ENCODE peak calls at places on chromosomes 2 and 18, in five cellular contexts. D, F, V, E and U are unnamed samples.

GRCh38 chr2:71694501-71695234 is 241.3 kb downstream of the DYSF start:
- DNase-seq in E (no peak), F (peak; percentile 20), D (no peak), V (no peak), U (no peak)

GRCh38 chr18:70520867-70521266 is 232.0 kb downstream of the SOCS6 start:
- DNase-seq in F (no peak), D (no peak), V (no peak), E (no peak), U (no peak)

GRCh38 chr2:92072461-92073035 is 2798.7 kb upstream of the TEKT4 start:
- DNase-seq in V (peak; percentile 34), D (no peak), E (no peak), F (peak; percentile 27), U (no peak)

GRCh38 chr2:46825958-46826897 is 89.4 kb downstream of the MCFD2 start:
- DNase-seq in D (no peak), E (peak; percentile 68), F (no peak), V (no peak), U (peak; percentile 7)

GRCh38 chr2:105494683-105495425 is 96.0 kb upstream of the FHL2 start:
- DNase-seq in E (no peak), V (no peak), F (peak; percentile 81), D (no peak), U (peak; percentile 46)

GRCh38 chr2:134647607-134648256 is 71.1 kb downstream of the TMEM163 start:
- DNase-seq in D (no peak), E (no peak), F (no peak), V (no peak), U (no peak)

GRCh38 chr18:41732371-41732770 is 222.7 kb upstream of the PIK3C3 start:
- DNase-seq in V (no peak), F (no peak), E (no peak), D (no peak), U (no peak)

GRCh38 chr2:180125245-180125962 is 118.3 kb upstream of the CWC22 start:
- DNase-seq in D (peak; percentile 94), E (peak; percentile 95), V (peak; percentile 65), F (peak; percentile 59), U (peak; percentile 77)

GRCh38 chr2:229270551-229271410 is at the start of gene PID1:
- DNase-seq in D (peak; percentile 53), E (peak; percentile 42), V (no peak), F (peak; percentile 80), U (peak; percentile 54)

GRCh38 chr2:229269986-229270385 is 1.1 kb downstream of the PID1 start:
- DNase-seq in V (no peak), D (no peak), E (peak; percentile 9), F (no peak), U (no peak)

GRCh38 chr2:229265727-229266126 is 5.4 kb downstream of the PID1 start:
- DNase-seq in D (no peak), F (no peak), E (no peak), V (no peak), U (no peak)

GRCh38 chr2:229269146-229269545 is 1.9 kb downstream of the PID1 start:
- DNase-seq in D (no peak), V (no peak), E (no peak), F (no peak), U (no peak)

GRCh38 chr2:229268626-229269025 is 2.5 kb downstream of the PID1 start:
- DNase-seq in D (no peak), V (no peak), E (no peak), F (no peak), U (no peak)
- H3K4me3 ChIP-seq in D (no peak overlapping the region), V (no peak overlapping the region), E (no peak overlapping the region), F (no peak overlapping the region), U (no peak overlapping the region)

DNA sequence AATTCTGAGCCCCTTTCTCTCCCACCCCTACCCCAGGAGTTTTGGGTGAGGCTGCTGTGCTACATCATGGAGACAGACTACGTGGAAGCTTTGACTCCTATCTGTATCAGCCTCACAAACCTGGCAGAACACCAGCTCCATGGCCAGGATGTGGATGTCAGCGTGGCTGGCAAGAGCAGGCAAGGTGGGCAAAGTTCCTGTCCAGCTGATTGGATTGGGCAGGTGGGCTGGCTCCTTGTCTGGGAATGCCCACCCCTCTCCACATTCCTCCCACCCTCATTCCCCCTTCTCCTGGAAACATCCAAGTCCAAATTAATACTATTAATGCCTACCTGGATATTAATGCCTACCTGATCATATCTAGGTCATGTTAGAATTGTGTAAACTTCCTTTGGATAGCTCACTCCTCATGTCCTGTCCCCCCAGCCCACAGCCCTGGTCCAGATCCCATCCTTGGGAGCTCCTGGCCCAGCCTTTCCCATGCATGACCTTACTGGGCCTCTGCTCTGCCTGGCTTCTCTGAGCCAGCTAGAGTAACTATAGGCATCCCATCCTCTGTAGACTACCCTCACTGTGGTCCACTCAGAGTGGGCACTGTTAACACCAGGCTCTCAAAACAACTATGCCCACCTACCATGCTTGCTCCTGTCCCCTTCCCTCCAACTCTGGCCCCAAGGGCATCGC is 24.1 kb downstream of the MROH2A start:
- DNase-seq in F (peak; percentile 14), D (no peak), V (peak; percentile 10), E (no peak), U (peak; percentile 9)
- H3K4me3 ChIP-seq in F (no peak overlapping the region), D (no peak overlapping the region), V (no peak overlapping the region), E (no peak overlapping the region), U (no peak overlapping the region)

GRCh38 chr18:79547413-79548076 is 132.1 kb upstream of the CTDP1 start:
- DNase-seq in E (no peak), F (peak; percentile 66), D (no peak), V (no peak), U (no peak)

GRCh38 chr18:79545714-79546113 is 133.9 kb upstream of the CTDP1 start:
- DNase-seq in D (no peak), E (no peak), F (no peak), V (no peak), U (no peak)

GRCh38 chr18:79545255-79545654 is 134.3 kb upstream of the CTDP1 start:
- DNase-seq in D (no peak), E (no peak), V (no peak), F (no peak), U (no peak)

GRCh38 chr18:79548077-79548450 is 131.5 kb upstream of the CTDP1 start:
- DNase-seq in F (peak; percentile 53), V (no peak), E (no peak), D (no peak), U (no peak)

DNA sequence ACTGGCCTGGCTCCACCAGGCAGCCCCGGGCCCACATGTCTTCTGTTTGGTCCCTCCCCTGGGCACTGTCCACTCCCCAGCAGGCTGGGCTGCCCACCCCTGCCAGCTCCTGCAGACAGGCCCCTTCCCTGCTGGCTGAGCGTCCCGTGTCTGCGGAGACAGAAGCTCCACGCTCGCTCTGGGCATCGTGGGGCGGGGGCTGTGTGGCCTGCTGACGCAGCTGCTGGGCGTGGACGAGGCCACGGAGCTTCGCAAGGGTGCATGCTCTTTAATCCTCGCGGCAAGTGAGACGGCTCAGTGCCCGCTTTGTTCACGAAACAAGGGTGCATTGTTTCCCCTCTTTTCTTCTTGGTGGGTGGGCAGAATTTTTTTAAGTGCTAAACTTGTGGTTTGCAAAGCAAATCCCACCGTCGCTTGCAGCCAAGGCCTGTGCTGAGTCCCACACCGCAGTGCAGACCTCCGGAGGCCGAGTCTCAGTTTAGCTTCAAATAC is 132.8 kb upstream of the CTDP1 start:
- DNase-seq in V (no peak), F (peak; percentile 53), E (no peak), D (no peak), U (no peak)
- H3K4me3 ChIP-seq in V (no peak overlapping the region), F (no peak overlapping the region), E (no peak overlapping the region), D (no peak overlapping the region), U (no peak overlapping the region)

GRCh38 chr2:23664069-23664788 is 262.7 kb downstream of the ATAD2B start:
- DNase-seq in F (peak; percentile 16), V (no peak), E (no peak), D (no peak), U (no peak)

GRCh38 chr2:23663730-23664005 is 263.3 kb downstream of the ATAD2B start:
- DNase-seq in D (no peak), F (no peak), E (no peak), V (no peak), U (no peak)

GRCh38 chr2:23661276-23662050 is 265.5 kb downstream of the ATAD2B start:
- DNase-seq in V (no peak), E (no peak), D (no peak), F (peak; percentile 50), U (no peak)

GRCh38 chr2:23662466-23662865 is 264.5 kb downstream of the ATAD2B start:
- DNase-seq in F (peak; percentile 40), D (no peak), E (no peak), V (no peak), U (no peak)

GRCh38 chr2:23662941-23663729 is 263.8 kb downstream of the ATAD2B start:
- DNase-seq in E (no peak), D (no peak), V (no peak), F (peak; percentile 80), U (peak; percentile 26)
- H3K4me3 ChIP-seq in E (no peak overlapping the region), D (no peak overlapping the region), V (no peak overlapping the region), F (peak overlapping the region; percentile 38), U (peak overlapping the region; percentile 8)

GRCh38 chr2:156470975-156471583 is 34.9 kb downstream of the GPD2 start:
- DNase-seq in D (no peak), E (no peak), V (no peak), F (no peak), U (no peak)

GRCh38 chr2:156471772-156472171 is 35.6 kb downstream of the GPD2 start:
- DNase-seq in F (no peak), E (no peak), V (no peak), D (no peak), U (no peak)

GRCh38 chr2:156465573-156465972 is 29.4 kb downstream of the GPD2 start:
- DNase-seq in D (no peak), E (no peak), V (no peak), F (no peak), U (no peak)

GRCh38 chr2:156464106-156464505 is 27.9 kb downstream of the GPD2 start:
- DNase-seq in E (peak; percentile 26), D (no peak), F (no peak), V (no peak), U (no peak)

GRCh38 chr2:156466739-156467405 is 30.7 kb downstream of the GPD2 start:
- DNase-seq in D (no peak), E (peak; percentile 59), V (no peak), F (peak; percentile 67), U (peak; percentile 78)
- H3K4me3 ChIP-seq in D (no peak overlapping the region), E (no peak overlapping the region), V (no peak overlapping the region), F (peak overlapping the region; percentile 42), U (no peak overlapping the region)

GRCh38 chr2:203649176-203649814 is 57.1 kb upstream of the CD28 start:
- DNase-seq in D (peak; percentile 4), V (no peak), E (no peak), F (no peak), U (no peak)
- H3K4me3 ChIP-seq in D (no peak overlapping the region), V (no peak overlapping the region), E (no peak overlapping the region), F (no peak overlapping the region), U (no peak overlapping the region)

DNA sequence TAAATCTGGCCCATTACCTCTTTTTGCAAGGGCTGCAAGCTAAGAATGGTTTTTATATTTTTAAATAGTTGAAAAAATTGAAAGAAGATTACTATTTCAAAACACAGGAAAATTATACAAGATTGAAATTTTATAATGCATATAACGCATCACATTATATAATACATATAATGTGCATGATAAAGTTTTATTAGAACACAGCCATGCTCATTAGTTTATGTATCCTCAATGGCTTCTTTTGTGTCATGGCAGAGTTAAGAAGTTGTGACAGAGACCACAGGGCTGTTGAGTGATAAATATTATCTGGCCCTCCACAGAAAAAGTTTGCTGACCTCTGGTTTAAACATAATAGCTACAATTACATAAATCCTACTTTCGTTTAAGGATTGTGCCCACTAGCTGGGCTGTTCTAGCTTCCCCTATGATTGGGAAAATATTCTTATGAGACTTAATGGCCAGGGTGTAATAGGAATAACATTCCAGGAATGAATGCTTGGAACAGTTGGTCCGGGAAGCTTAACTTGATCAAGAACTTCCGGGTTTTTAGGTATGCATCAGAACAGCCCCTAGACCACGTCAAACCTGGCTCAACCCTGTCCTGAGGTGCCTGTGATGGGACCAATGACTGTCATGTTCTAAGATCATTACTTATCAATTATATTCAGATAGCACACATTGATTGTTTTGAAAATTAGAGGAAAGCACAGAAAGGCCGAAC is 98.7 kb upstream of the LPIN2 start:
- DNase-seq in V (no peak), E (no peak), D (no peak), F (no peak), U (no peak)
- H3K4me3 ChIP-seq in V (no peak overlapping the region), E (no peak overlapping the region), D (no peak overlapping the region), F (no peak overlapping the region), U (no peak overlapping the region)